ENCODE peak calls at places on chromosomes 6 and 20, in five cellular contexts. One of them, this sample, is unnamed.
A peak's percentile ranks its signal among the peaks of the same experiment; 100 is the strongest.

GRCh38 chr6:65006788-65007187 is 700.2 kb downstream of the EYS start:
- DNase-seq in tibial nerve: no peak
- DNase-seq in lung: no peak
- DNase-seq in AG04450: no peak
- DNase-seq in RWPE1: no peak
- DNase-seq in this sample: no peak

GRCh38 chr20:45998761-45999160 is 9.9 kb upstream of the MMP9 start:
- DNase-seq in lung: no peak
- DNase-seq in tibial nerve: no peak
- DNase-seq in RWPE1: no peak
- DNase-seq in AG04450: no peak
- DNase-seq in this sample: no peak

GRCh38 chr6:169251822-169252804 is 1.5 kb downstream of the THBS2 start:
- DNase-seq in lung: no peak
- DNase-seq in tibial nerve: no peak
- DNase-seq in RWPE1: no peak
- DNase-seq in AG04450: no peak
- DNase-seq in this sample: no peak

GRCh38 chr6:15588966-15589634 is 73.7 kb downstream of the DTNBP1 start:
- DNase-seq in tibial nerve: no peak
- DNase-seq in AG04450: peak; percentile 43
- DNase-seq in RWPE1: no peak
- DNase-seq in lung: no peak
- DNase-seq in this sample: no peak

GRCh38 chr6:56450882-56451739 is 191.6 kb downstream of the DST start:
- DNase-seq in tibial nerve: no peak
- DNase-seq in lung: peak; percentile 39
- DNase-seq in AG04450: no peak
- DNase-seq in RWPE1: no peak
- DNase-seq in this sample: peak; percentile 70

GRCh38 chr6:146289816-146290588 is 253.6 kb upstream of the RAB32 start:
- DNase-seq in RWPE1: peak; percentile 20
- DNase-seq in tibial nerve: no peak
- DNase-seq in AG04450: peak; percentile 11
- DNase-seq in lung: no peak
- DNase-seq in this sample: no peak

GRCh38 chr6:168208436-168208835 is 111.1 kb downstream of the DACT2 start:
- DNase-seq in tibial nerve: no peak
- DNase-seq in lung: no peak
- DNase-seq in RWPE1: no peak
- DNase-seq in AG04450: no peak
- DNase-seq in this sample: no peak

GRCh38 chr6:39430968-39431523 is 108.5 kb upstream of the KCNK16 start:
- DNase-seq in tibial nerve: peak; percentile 37
- DNase-seq in RWPE1: no peak
- DNase-seq in lung: peak; percentile 63
- DNase-seq in AG04450: no peak
- DNase-seq in this sample: peak; percentile 70

GRCh38 chr6:101344885-101345284 is 48.6 kb upstream of the GRIK2 start:
- DNase-seq in tibial nerve: no peak
- DNase-seq in RWPE1: no peak
- DNase-seq in AG04450: no peak
- DNase-seq in lung: no peak
- DNase-seq in this sample: no peak

GRCh38 chr6:132333639-132334516 is 67.4 kb downstream of the MOXD1 start:
- DNase-seq in tibial nerve: no peak
- DNase-seq in lung: no peak
- DNase-seq in AG04450: peak; percentile 53
- DNase-seq in RWPE1: peak; percentile 59
- DNase-seq in this sample: no peak

GRCh38 chr20:18267815-18268214 is 20.5 kb upstream of the ZNF133 start:
- DNase-seq in RWPE1: no peak
- DNase-seq in lung: no peak
- DNase-seq in AG04450: no peak
- DNase-seq in tibial nerve: no peak
- DNase-seq in this sample: no peak

GRCh38 chr20:23534801-23535593 is 33.3 kb downstream of the CST9L start:
- DNase-seq in RWPE1: no peak
- DNase-seq in tibial nerve: no peak
- DNase-seq in lung: no peak
- DNase-seq in AG04450: no peak
- DNase-seq in this sample: no peak

GRCh38 chr6:30844118-30844535 is 40.2 kb upstream of the DDR1 start:
- DNase-seq in lung: no peak
- DNase-seq in tibial nerve: no peak
- DNase-seq in AG04450: no peak
- DNase-seq in RWPE1: no peak
- DNase-seq in this sample: no peak

GRCh38 chr6:153553627-153554026 is 422.5 kb upstream of the RGS17 start:
- DNase-seq in tibial nerve: no peak
- DNase-seq in AG04450: no peak
- DNase-seq in RWPE1: no peak
- DNase-seq in lung: no peak
- DNase-seq in this sample: no peak

GRCh38 chr20:62980970-62981369 is 25.8 kb downstream of the BHLHE23 start:
- DNase-seq in lung: no peak
- DNase-seq in AG04450: no peak
- DNase-seq in tibial nerve: no peak
- DNase-seq in RWPE1: peak; percentile 45
- DNase-seq in this sample: no peak

GRCh38 chr20:3934628-3935027 is 45.4 kb downstream of the PANK2 start:
- DNase-seq in AG04450: no peak
- DNase-seq in tibial nerve: no peak
- DNase-seq in RWPE1: no peak
- DNase-seq in lung: no peak
- DNase-seq in this sample: no peak

GRCh38 chr20:18705490-18705889 is 108.1 kb upstream of the SCP2D1 start:
- DNase-seq in tibial nerve: no peak
- DNase-seq in RWPE1: no peak
- DNase-seq in lung: no peak
- DNase-seq in AG04450: peak; percentile 83
- DNase-seq in this sample: no peak

GRCh38 chr20:50195524-50196120 is 5.0 kb downstream of the CEBPB start:
- DNase-seq in tibial nerve: no peak
- DNase-seq in lung: no peak
- DNase-seq in RWPE1: no peak
- DNase-seq in AG04450: no peak
- DNase-seq in this sample: no peak
- H3K27ac ChIP-seq in tibial nerve: peak overlapping the region; percentile 100
- H3K27ac ChIP-seq in lung: peak overlapping the region; percentile 89
- H3K27ac ChIP-seq in RWPE1: peak overlapping the region; percentile 95
- H3K27ac ChIP-seq in AG04450: peak overlapping the region; percentile 52
- H3K27ac ChIP-seq in this sample: peak overlapping the region; percentile 97

GRCh38 chr20:19789009-19789408 is 31.0 kb downstream of the RIN2 start:
- DNase-seq in lung: no peak
- DNase-seq in AG04450: no peak
- DNase-seq in tibial nerve: no peak
- DNase-seq in RWPE1: no peak
- DNase-seq in this sample: no peak

GRCh38 chr20:19791887-19792286 is 33.8 kb downstream of the RIN2 start:
- DNase-seq in RWPE1: no peak
- DNase-seq in tibial nerve: no peak
- DNase-seq in lung: no peak
- DNase-seq in AG04450: no peak
- DNase-seq in this sample: no peak

GRCh38 chr20:19786311-19786710 is 28.3 kb downstream of the RIN2 start:
- DNase-seq in tibial nerve: no peak
- DNase-seq in lung: peak; percentile 45
- DNase-seq in RWPE1: peak; percentile 51
- DNase-seq in AG04450: peak; percentile 88
- DNase-seq in this sample: peak; percentile 44

GRCh38 chr20:19787366-19787765 is 29.3 kb downstream of the RIN2 start:
- DNase-seq in tibial nerve: no peak
- DNase-seq in RWPE1: no peak
- DNase-seq in lung: no peak
- DNase-seq in AG04450: no peak
- DNase-seq in this sample: no peak

DNA sequence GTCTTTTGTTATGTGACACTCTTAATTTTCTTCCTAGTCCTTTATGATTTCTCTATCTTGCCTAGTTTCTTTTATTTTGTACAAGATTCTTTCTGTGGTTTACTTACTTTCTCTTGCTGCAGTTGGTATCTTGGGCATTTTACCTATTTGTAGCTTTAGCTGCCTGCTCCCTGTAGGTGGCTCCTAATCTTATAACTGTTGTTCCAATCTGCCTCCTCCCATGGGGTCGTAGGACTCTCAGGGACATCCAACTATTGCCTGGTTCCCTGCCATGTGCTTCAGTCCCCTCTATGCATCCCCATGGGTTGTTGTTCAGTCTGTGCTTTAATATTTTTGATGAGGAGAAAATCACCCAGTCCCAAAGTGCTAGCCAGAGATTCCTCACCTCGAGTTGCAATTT is 31.4 kb downstream of the RIN2 start:
- DNase-seq in RWPE1: no peak
- DNase-seq in lung: no peak
- DNase-seq in AG04450: no peak
- DNase-seq in tibial nerve: no peak
- DNase-seq in this sample: no peak
- TF ChIP-seq CTCF in RWPE1: no peak
- TF ChIP-seq CTCF in lung: no peak
- TF ChIP-seq CTCF in AG04450: no peak
- TF ChIP-seq CTCF in tibial nerve: no peak
- TF ChIP-seq CTCF in this sample: no peak

DNA sequence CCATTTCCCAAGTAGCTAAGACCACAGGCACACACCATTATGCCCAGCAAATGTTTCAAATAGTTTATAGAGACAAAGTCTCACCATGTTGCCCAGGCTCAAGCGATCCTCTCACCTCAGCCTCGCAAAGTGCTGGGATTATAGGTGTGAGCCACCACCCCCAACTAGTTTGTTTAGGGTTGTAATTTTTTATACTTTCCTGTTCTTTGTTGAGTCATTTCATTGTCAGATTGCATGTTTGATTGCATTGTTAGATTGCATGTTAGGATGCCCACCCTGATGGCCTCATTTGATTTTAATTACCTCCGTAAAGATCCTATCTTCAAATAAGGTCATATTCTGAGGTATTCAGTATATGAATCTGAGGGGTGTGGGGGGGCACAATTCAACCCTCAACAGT is 73.3 kb upstream of the SASH1 start:
- DNase-seq in AG04450: no peak
- DNase-seq in RWPE1: no peak
- DNase-seq in lung: no peak
- DNase-seq in tibial nerve: no peak
- DNase-seq in this sample: no peak
- H3K27ac ChIP-seq in AG04450: peak overlapping the region; percentile 67
- H3K27ac ChIP-seq in RWPE1: no peak overlapping the region
- H3K27ac ChIP-seq in lung: no peak overlapping the region
- H3K27ac ChIP-seq in tibial nerve: no peak overlapping the region
- H3K27ac ChIP-seq in this sample: no peak overlapping the region

GRCh38 chr6:11011787-11012234 is 32.3 kb downstream of the ELOVL2 start:
- DNase-seq in RWPE1: peak; percentile 59
- DNase-seq in AG04450: no peak
- DNase-seq in lung: no peak
- DNase-seq in tibial nerve: no peak
- DNase-seq in this sample: no peak
- TF ChIP-seq CTCF in RWPE1: no peak
- TF ChIP-seq CTCF in AG04450: no peak
- TF ChIP-seq CTCF in lung: no peak
- TF ChIP-seq CTCF in tibial nerve: no peak
- TF ChIP-seq CTCF in this sample: no peak

DNA sequence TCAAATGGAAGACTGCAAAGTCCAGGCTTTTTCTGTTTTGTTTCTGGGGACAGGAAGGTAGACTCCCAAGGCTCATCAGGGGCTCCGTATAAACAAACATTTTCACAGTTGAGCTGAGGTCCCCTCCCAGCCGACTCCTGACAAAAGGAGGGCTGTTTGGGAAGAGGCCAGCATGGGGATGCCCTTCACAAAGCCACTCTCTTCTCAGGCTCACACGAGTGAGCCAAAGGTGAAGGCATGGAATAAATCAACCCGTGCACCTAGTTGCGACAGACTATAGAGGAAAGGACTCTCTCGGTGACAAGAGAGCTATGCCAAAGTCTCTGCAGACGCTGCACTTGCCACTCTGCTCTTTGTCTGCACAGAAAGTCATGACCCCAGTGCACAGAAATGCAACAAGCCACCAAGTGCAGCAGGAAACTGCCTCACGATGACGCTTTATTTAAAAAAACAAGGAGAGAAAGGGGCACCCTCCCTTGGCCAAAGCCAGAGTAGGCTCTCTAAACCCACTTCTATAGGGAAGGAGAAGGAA is 21.1 kb downstream of the JAG1 start:
- DNase-seq in RWPE1: no peak
- DNase-seq in lung: no peak
- DNase-seq in AG04450: no peak
- DNase-seq in tibial nerve: no peak
- DNase-seq in this sample: no peak
- H3K27ac ChIP-seq in RWPE1: peak overlapping the region; percentile 52
- H3K27ac ChIP-seq in lung: peak overlapping the region; percentile 34
- H3K27ac ChIP-seq in AG04450: no peak overlapping the region
- H3K27ac ChIP-seq in tibial nerve: peak overlapping the region; percentile 73
- H3K27ac ChIP-seq in this sample: peak overlapping the region; percentile 42

DNA sequence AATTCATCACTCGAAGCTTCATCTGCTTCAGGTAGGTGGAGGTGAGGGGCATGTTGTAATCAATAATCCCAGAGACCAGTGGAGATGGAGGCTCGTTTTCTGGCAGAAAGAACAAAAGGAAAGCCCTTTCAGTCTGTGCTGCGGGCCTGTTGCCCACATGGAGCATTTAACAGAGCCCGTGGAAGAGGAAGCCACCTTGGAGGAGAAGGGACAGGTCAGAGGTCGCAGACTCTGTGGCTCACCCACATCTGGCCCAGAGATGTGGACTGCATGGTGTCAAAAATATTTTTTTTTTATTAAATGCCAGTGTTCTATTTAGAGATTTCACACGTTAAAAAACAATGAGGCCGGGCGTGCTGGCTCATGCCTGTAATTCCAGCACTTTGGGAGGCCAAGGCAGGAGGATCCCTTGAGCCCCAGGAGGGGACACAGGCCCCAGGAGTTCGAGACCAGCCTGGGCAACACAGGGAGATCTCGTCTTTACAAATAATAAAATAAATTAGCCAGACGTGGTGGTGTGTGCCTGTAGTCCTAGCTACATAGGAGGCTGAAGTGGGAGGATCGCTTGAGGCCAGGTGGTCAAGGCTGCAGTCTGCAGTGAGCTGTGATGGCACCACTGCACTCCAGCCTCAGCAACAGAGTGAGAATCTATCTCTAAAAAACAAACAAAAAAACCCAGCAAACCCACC is 73.6 kb downstream of the NOL4L start:
- DNase-seq in lung: no peak
- DNase-seq in tibial nerve: no peak
- DNase-seq in AG04450: no peak
- DNase-seq in RWPE1: no peak
- DNase-seq in this sample: no peak
- TF ChIP-seq CTCF in lung: no peak
- TF ChIP-seq CTCF in tibial nerve: no peak
- TF ChIP-seq CTCF in AG04450: no peak
- TF ChIP-seq CTCF in RWPE1: no peak
- TF ChIP-seq CTCF in this sample: no peak